ENCODE peak calls at places on chromosome 9, in six cellular contexts. M is endothelial cell; Q is fibroblast of the aortic adventitia; H is IMR-90; N is activated CD8-positive, alpha-beta memory T cell treated with anti-CD3 and anti-CD28 coated beads for 48 hours; K is stimulated activated CD4-positive, alpha-beta T cell treated with anti-CD3 and anti-CD28 coated beads, Interleukin-2, amount 100 ng/mL, for 4 hours. U is an unnamed sample.

GRCh38 chr9:113220467-113221002 is 542 bp downstream of the FKBP15 start:
- DNase-seq in H (no peak), K (no peak), N (no peak), Q (no peak), M (peak), U (no peak)

GRCh38 chr9:125411171-125411756 is 149.6 kb downstream of the GAPVD1 start:
- DNase-seq in M (no peak), Q (no peak), K (no peak), N (no peak), H (no peak), U (no peak)

GRCh38 chr9:129665008-129665771 is at the start of gene PRRX2:
- DNase-seq in Q (peak), K (peak), H (peak), N (no peak), M (peak), U (peak)

GRCh38 chr9:5799314-5799713 is 33.6 kb downstream of the ERMP1 start:
- DNase-seq in Q (peak), K (no peak), M (no peak), H (peak), N (no peak), U (no peak)

GRCh38 chr9:94900222-94901018 is 173.9 kb downstream of the AOPEP start:
- DNase-seq in M (no peak), K (no peak), Q (peak), N (no peak), H (peak), U (no peak)

GRCh38 chr9:19648672-19649071 is 140.2 kb downstream of the SLC24A2 start:
- DNase-seq in N (no peak), K (no peak), Q (no peak), H (no peak), M (no peak), U (no peak)

GRCh38 chr9:135939351-135940265 is 21.6 kb downstream of the UBAC1 start:
- DNase-seq in M (no peak), Q (no peak), H (no peak), N (peak), K (peak), U (peak)

GRCh38 chr9:105993051-105993854 is 298.9 kb downstream of the TMEM38B start:
- DNase-seq in Q (no peak), K (no peak), N (no peak), M (no peak), H (no peak), U (no peak)

GRCh38 chr9:89992326-89993208 is 387.8 kb downstream of the GADD45G start:
- DNase-seq in N (no peak), H (no peak), Q (no peak), M (no peak), K (no peak), U (no peak)

GRCh38 chr9:38278931-38279532 is 113.5 kb upstream of the ALDH1B1 start:
- DNase-seq in M (no peak), N (no peak), Q (no peak), H (no peak), K (no peak), U (no peak)

GRCh38 chr9:967851-968641 is 8.4 kb upstream of the DMRT3 start:
- DNase-seq in Q (no peak), H (peak), K (no peak), M (peak), N (no peak), U (no peak)